ENCODE peak calls at places on chromosomes 5 and 9, in eight cellular contexts. N is right cardiac atrium; V is gastroesophageal sphincter; T is naive thymus-derived CD4-positive, alpha-beta T cell; E is CD4-positive, alpha-beta T cell; P is A549; R is activated B cell treated with CpG ODN at 0.5 μM for 24 hours; I is GM23338. K is an unnamed sample.
A peak's percentile ranks its signal among the peaks of the same experiment; 100 is the strongest.

GRCh38 chr5:119453045-119453383 is 717 bp downstream of the HSD17B4 start:
- ATAC-seq in N (peak; percentile 74), V (peak; percentile 58), T (no peak), E (peak; percentile 5), P (peak; percentile 30), R (peak; percentile 3), I (peak; percentile 9), K (peak; percentile 25)

GRCh38 chr5:135493406-135494180 is 41.4 kb upstream of the TIFAB start:
- ATAC-seq in N (peak; percentile 9), V (peak; percentile 55), T (peak; percentile 22), E (no peak), P (peak; percentile 56), R (no peak), I (no peak), K (no peak)

GRCh38 chr9:81408951-81409350 is 280.4 kb downstream of the TLE1 start:
- ATAC-seq in N (no peak), V (no peak), T (peak; percentile 48), E (no peak), P (no peak), R (no peak), I (no peak), K (no peak)

GRCh38 chr5:128632264-128632663 is 94.2 kb upstream of the FBN2 start:
- ATAC-seq in N (no peak), V (no peak), T (no peak), E (no peak), P (peak; percentile 39), R (no peak), I (no peak), K (no peak)

GRCh38 chr5:171336486-171337206 is 27.6 kb downstream of the TLX3 start:
- ATAC-seq in N (peak; percentile 79), V (peak; percentile 25), T (peak; percentile 38), E (no peak), P (peak; percentile 91), R (no peak), I (peak; percentile 96), K (no peak)

GRCh38 chr5:130908186-130908585 is 256.9 kb downstream of the HINT1 start:
- ATAC-seq in N (no peak), V (no peak), T (no peak), E (no peak), P (no peak), R (no peak), I (no peak), K (no peak)

GRCh38 chr5:53571403-53571802 is 11.0 kb downstream of the NDUFS4 start:
- ATAC-seq in N (no peak), V (no peak), T (no peak), E (no peak), P (no peak), R (no peak), I (no peak), K (no peak)

GRCh38 chr5:56918054-56918453 is 8.7 kb downstream of the SETD9 start:
- ATAC-seq in N (peak; percentile 36), V (no peak), T (no peak), E (no peak), P (peak; percentile 34), R (no peak), I (peak; percentile 85), K (no peak)

GRCh38 chr5:61275841-61276240 is 56.2 kb upstream of the ZSWIM6 start:
- ATAC-seq in N (peak; percentile 66), V (peak; percentile 54), T (peak; percentile 89), E (peak; percentile 20), P (no peak), R (peak; percentile 14), I (no peak), K (no peak)

GRCh38 chr5:109324941-109325340 is 84.8 kb downstream of the PJA2 start:
- ATAC-seq in N (no peak), V (no peak), T (no peak), E (no peak), P (no peak), R (no peak), I (no peak), K (no peak)

GRCh38 chr5:159640376-159640775 is 275.9 kb upstream of the ADRA1B start:
- ATAC-seq in N (no peak), V (no peak), T (no peak), E (no peak), P (no peak), R (no peak), I (no peak), K (no peak)

GRCh38 chr5:133053463-133053862 is 1.6 kb downstream of the HSPA4 start:
- ATAC-seq in N (no peak), V (no peak), T (no peak), E (no peak), P (no peak), R (no peak), I (no peak), K (no peak)

GRCh38 chr5:142871056-142871879 is 101.1 kb downstream of the ARHGAP26 start:
- ATAC-seq in N (no peak), V (no peak), T (no peak), E (no peak), P (no peak), R (no peak), I (no peak), K (no peak)

GRCh38 chr5:82022499-82022898 is 50.7 kb downstream of the ATG10 start:
- ATAC-seq in N (no peak), V (no peak), T (no peak), E (no peak), P (no peak), R (no peak), I (no peak), K (no peak)

GRCh38 chr9:23587433-23587832 is 238.6 kb downstream of the ELAVL2 start:
- ATAC-seq in N (peak; percentile 93), V (peak; percentile 25), T (no peak), E (no peak), P (no peak), R (no peak), I (no peak), K (peak; percentile 41)

GRCh38 chr5:172871561-172871960 is 37.5 kb downstream of the ERGIC1 start:
- ATAC-seq in N (no peak), V (no peak), T (no peak), E (no peak), P (no peak), R (no peak), I (no peak), K (no peak)

GRCh38 chr5:119250946-119251901 is 104.6 kb upstream of the TNFAIP8 start:
- ATAC-seq in N (no peak), V (no peak), T (no peak), E (no peak), P (no peak), R (no peak), I (no peak), K (no peak)

K was measured in stimulated activated memory B cell treated with anti-CD40 and anti-IgM and Interleukin-4, amounts not matched to agents 10 μg/mL and 1 μg/mL and 100 μg/mL, for 72 hours.